ENCODE peak calls at places on chromosomes 12 and 14, in four cellular contexts. O is H1, J is mesenchymal stem cell, B is neuronal stem cell. D is an unnamed sample.

GRCh38 chr12:6949063-6949594 is 2.0 kb upstream of the PTPN6 start:
- DNase-seq in O (no peak), J (no peak), B (no peak), D (no peak)

GRCh38 chr14:89033756-89034155 is 209.3 kb downstream of the TTC8 start:
- DNase-seq in O (no peak), J (no peak), B (no peak), D (no peak)

GRCh38 chr12:129169928-129170327 is 316.6 kb downstream of the GLT1D1 start:
- DNase-seq in O (no peak), J (no peak), B (no peak), D (no peak)

GRCh38 chr14:100885196-100886030 is 18.1 kb downstream of the RTL1 start:
- DNase-seq in O (no peak), J (peak; percentile 16), B (no peak), D (no peak)

GRCh38 chr14:21022686-21023085 is 2.2 kb downstream of the NDRG2 start:
- DNase-seq in O (no peak), J (no peak), B (no peak), D (peak; percentile 19)

GRCh38 chr14:105072892-105073719 is 7.9 kb upstream of the GPR132 start:
- DNase-seq in O (no peak), J (no peak), B (no peak), D (peak; percentile 22)

GRCh38 chr12:47941475-47942326 is 21.7 kb upstream of the TMEM106C start:
- DNase-seq in O (no peak), J (no peak), B (no peak), D (peak; percentile 46)

GRCh38 chr14:84273181-84273580 is 1256.8 kb upstream of the FLRT2 start:
- DNase-seq in O (no peak), J (no peak), B (no peak), D (no peak)

DNA sequence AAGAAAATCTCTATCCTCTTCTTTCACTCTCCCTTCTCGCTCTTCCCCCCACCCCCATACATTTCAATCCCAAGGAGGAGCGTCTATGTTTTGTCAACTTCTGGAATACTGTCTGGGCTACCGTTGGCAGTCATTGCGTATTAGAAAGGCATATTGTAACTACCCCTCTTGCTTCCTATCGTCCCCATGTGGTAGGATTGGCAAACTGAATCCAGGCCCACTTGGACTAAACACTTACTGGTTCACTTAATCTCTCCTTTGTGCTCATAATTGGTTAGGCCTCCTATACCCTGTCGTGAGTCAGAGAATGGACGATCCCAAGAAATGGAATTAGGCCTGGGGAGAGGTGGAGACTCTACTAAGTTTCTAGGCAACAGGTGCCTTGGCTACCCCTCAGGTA is 68.8 kb upstream of the SLC8A3 start:
- DNase-seq in O (peak; percentile 34), J (no peak), B (no peak), D (peak; percentile 41)
- H3K18ac ChIP-seq in O (no peak overlapping the region), J (no peak overlapping the region), B (no peak overlapping the region), D (no peak overlapping the region)

GRCh38 chr14:54438703-54439102 is 2.5 kb downstream of the CNIH1 start:
- DNase-seq in O (no peak), J (peak; percentile 37), B (no peak), D (no peak)
- H3K18ac ChIP-seq in O (no peak overlapping the region), J (no peak overlapping the region), B (no peak overlapping the region), D (no peak overlapping the region)

DNA sequence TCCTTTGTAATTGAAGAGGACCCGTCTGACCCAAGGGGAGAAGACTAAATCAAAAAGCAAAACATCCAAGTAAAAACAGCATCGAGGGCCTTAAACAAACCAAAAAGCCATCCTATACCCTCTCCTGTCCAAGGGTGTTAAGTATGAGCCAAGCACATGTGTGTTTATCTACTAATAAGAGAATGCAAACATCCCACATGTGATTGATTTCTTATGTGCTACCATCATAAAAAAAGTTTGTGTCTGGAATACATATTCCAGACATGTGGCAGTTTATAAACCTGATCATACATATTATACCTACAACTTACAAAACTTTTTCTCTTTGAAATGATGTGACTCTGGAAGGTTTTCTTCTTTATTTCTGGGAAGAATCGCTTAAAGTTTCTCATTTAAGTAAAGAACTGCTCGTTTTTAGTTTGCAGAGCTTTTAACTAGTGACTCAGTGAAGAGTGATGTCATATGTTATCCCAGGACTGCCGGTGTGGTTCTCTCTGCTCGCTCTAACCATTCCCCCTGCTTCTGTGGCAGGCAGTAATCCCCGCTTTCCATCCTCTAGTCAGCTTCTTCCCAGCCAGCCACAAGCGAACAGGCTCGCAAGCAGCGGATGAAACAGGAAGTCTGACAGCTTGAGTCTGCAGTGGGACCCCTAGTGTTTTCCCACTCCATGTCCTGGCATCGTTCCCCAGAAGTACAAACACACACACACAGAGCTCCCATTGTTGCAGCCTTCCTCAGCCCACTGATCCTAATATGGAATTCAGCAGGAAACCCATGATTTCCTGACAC is 431 bp upstream of the RHOJ start:
- DNase-seq in O (peak; percentile 29), J (peak; percentile 97), B (peak; percentile 48), D (peak; percentile 74)
- H3K18ac ChIP-seq in O (no peak overlapping the region), J (no peak overlapping the region), B (peak overlapping the region; percentile 2), D (no peak overlapping the region)

GRCh38 chr12:20476551-20476950 is 108.2 kb downstream of the PDE3A start:
- DNase-seq in O (no peak), J (no peak), B (no peak), D (no peak)
- H3K18ac ChIP-seq in O (no peak overlapping the region), J (no peak overlapping the region), B (no peak overlapping the region), D (no peak overlapping the region)

GRCh38 chr12:1794440-1795090 is 25.8 kb upstream of the LRTM2 start:
- DNase-seq in O (no peak), J (no peak), B (no peak), D (peak; percentile 28)
- H3K18ac ChIP-seq in O (no peak overlapping the region), J (no peak overlapping the region), B (no peak overlapping the region), D (no peak overlapping the region)

DNA sequence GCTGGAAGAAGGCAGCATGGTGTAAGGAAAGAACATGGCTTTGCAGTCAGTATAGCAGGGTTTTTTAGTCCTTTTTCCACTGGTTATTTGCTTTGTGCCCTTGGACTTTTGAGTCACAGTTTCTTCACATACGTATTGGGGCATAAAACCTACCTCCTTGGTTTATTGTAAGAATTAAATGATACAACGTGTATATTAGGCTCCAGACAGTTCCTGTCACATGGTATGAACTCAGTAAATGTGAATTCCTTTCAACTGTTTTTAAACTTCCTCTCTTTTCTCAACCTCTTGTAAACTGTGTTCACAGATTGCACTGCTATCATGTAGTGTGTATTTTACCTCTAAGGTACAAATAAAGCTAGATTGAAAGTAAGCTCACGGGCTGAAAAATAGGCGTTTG is 29.5 kb downstream of the MSRB3 start:
- DNase-seq in O (no peak), J (peak; percentile 45), B (no peak), D (no peak)
- H3K18ac ChIP-seq in O (no peak overlapping the region), J (no peak overlapping the region), B (no peak overlapping the region), D (no peak overlapping the region)